ENCODE peak calls at places on chromosomes 5 and 9, in six cellular contexts. One of them, this sample, is unnamed.
A peak's percentile ranks its signal among the peaks of the same experiment; 100 is the strongest.

GRCh38 chr5:122415481-122416120 is 103.6 kb downstream of the SNCAIP start:
- DNase-seq in upper lobe of left lung: no peak
- DNase-seq in right lobe of liver: peak; percentile 50
- DNase-seq in breast epithelium: peak; percentile 24
- DNase-seq in IMR-90: peak; percentile 80
- DNase-seq in A549: peak; percentile 4
- DNase-seq in this sample: no peak

GRCh38 chr5:100430268-100430900 is 104.8 kb upstream of the FAM174A start:
- DNase-seq in upper lobe of left lung: no peak
- DNase-seq in right lobe of liver: peak; percentile 57
- DNase-seq in breast epithelium: no peak
- DNase-seq in IMR-90: peak; percentile 30
- DNase-seq in A549: peak; percentile 5
- DNase-seq in this sample: peak; percentile 2

GRCh38 chr5:175517824-175518450 is 39.6 kb downstream of the SFXN1 start:
- DNase-seq in upper lobe of left lung: no peak
- DNase-seq in right lobe of liver: no peak
- DNase-seq in breast epithelium: no peak
- DNase-seq in IMR-90: peak; percentile 95
- DNase-seq in A549: no peak
- DNase-seq in this sample: no peak

GRCh38 chr5:127844631-127845030 is 141.4 kb downstream of the CCDC192 start:
- DNase-seq in upper lobe of left lung: no peak
- DNase-seq in right lobe of liver: no peak
- DNase-seq in breast epithelium: peak; percentile 87
- DNase-seq in IMR-90: no peak
- DNase-seq in A549: no peak
- DNase-seq in this sample: no peak

GRCh38 chr9:138098116-138098907 is 220.7 kb downstream of the CACNA1B start:
- DNase-seq in upper lobe of left lung: no peak
- DNase-seq in right lobe of liver: peak; percentile 26
- DNase-seq in breast epithelium: no peak
- DNase-seq in IMR-90: no peak
- DNase-seq in A549: no peak
- DNase-seq in this sample: no peak

GRCh38 chr9:98603821-98604383 is 104.8 kb downstream of the GABBR2 start:
- DNase-seq in upper lobe of left lung: no peak
- DNase-seq in right lobe of liver: no peak
- DNase-seq in breast epithelium: no peak
- DNase-seq in IMR-90: peak; percentile 63
- DNase-seq in A549: no peak
- DNase-seq in this sample: no peak

GRCh38 chr5:135822286-135822685 is 12.2 kb upstream of the SLC25A48 start:
- DNase-seq in upper lobe of left lung: no peak
- DNase-seq in right lobe of liver: no peak
- DNase-seq in breast epithelium: no peak
- DNase-seq in IMR-90: no peak
- DNase-seq in A549: no peak
- DNase-seq in this sample: no peak

GRCh38 chr9:35795701-35796100 is 4.3 kb downstream of the NPR2 start:
- DNase-seq in upper lobe of left lung: no peak
- DNase-seq in right lobe of liver: no peak
- DNase-seq in breast epithelium: no peak
- DNase-seq in IMR-90: peak; percentile 22
- DNase-seq in A549: no peak
- DNase-seq in this sample: no peak

GRCh38 chr5:1542755-1543154 is 19.0 kb upstream of the LPCAT1 start:
- DNase-seq in upper lobe of left lung: no peak
- DNase-seq in right lobe of liver: peak; percentile 36
- DNase-seq in breast epithelium: peak; percentile 61
- DNase-seq in IMR-90: no peak
- DNase-seq in A549: peak; percentile 74
- DNase-seq in this sample: no peak

GRCh38 chr9:123457586-123457985 is 101.6 kb downstream of the CRB2 start:
- DNase-seq in upper lobe of left lung: no peak
- DNase-seq in right lobe of liver: no peak
- DNase-seq in breast epithelium: no peak
- DNase-seq in IMR-90: no peak
- DNase-seq in A549: no peak
- DNase-seq in this sample: no peak

GRCh38 chr5:114223866-114224265 is 138.0 kb upstream of the KCNN2 start:
- DNase-seq in upper lobe of left lung: no peak
- DNase-seq in right lobe of liver: no peak
- DNase-seq in breast epithelium: no peak
- DNase-seq in IMR-90: no peak
- DNase-seq in A549: no peak
- DNase-seq in this sample: no peak

GRCh38 chr5:52864376-52864775 is 76.7 kb downstream of the ITGA1 start:
- DNase-seq in upper lobe of left lung: no peak
- DNase-seq in right lobe of liver: no peak
- DNase-seq in breast epithelium: no peak
- DNase-seq in IMR-90: peak; percentile 76
- DNase-seq in A549: no peak
- DNase-seq in this sample: no peak

GRCh38 chr5:119037496-119038215 is 33.2 kb upstream of the DMXL1 start:
- DNase-seq in upper lobe of left lung: no peak
- DNase-seq in right lobe of liver: no peak
- DNase-seq in breast epithelium: no peak
- DNase-seq in IMR-90: peak; percentile 8
- DNase-seq in A549: no peak
- DNase-seq in this sample: no peak

GRCh38 chr5:139422307-139422893 is 16.9 kb downstream of the DNAJC18 start:
- DNase-seq in upper lobe of left lung: no peak
- DNase-seq in right lobe of liver: peak; percentile 44
- DNase-seq in breast epithelium: no peak
- DNase-seq in IMR-90: peak; percentile 78
- DNase-seq in A549: peak; percentile 85
- DNase-seq in this sample: peak; percentile 64

GRCh38 chr5:134345996-134346395 is 21.0 kb downstream of the CDKL3 start:
- DNase-seq in upper lobe of left lung: no peak
- DNase-seq in right lobe of liver: no peak
- DNase-seq in breast epithelium: no peak
- DNase-seq in IMR-90: no peak
- DNase-seq in A549: no peak
- DNase-seq in this sample: no peak

GRCh38 chr5:167763772-167764171 is 527.7 kb upstream of the WWC1 start:
- DNase-seq in upper lobe of left lung: no peak
- DNase-seq in right lobe of liver: no peak
- DNase-seq in breast epithelium: no peak
- DNase-seq in IMR-90: peak; percentile 38
- DNase-seq in A549: no peak
- DNase-seq in this sample: no peak

DNA sequence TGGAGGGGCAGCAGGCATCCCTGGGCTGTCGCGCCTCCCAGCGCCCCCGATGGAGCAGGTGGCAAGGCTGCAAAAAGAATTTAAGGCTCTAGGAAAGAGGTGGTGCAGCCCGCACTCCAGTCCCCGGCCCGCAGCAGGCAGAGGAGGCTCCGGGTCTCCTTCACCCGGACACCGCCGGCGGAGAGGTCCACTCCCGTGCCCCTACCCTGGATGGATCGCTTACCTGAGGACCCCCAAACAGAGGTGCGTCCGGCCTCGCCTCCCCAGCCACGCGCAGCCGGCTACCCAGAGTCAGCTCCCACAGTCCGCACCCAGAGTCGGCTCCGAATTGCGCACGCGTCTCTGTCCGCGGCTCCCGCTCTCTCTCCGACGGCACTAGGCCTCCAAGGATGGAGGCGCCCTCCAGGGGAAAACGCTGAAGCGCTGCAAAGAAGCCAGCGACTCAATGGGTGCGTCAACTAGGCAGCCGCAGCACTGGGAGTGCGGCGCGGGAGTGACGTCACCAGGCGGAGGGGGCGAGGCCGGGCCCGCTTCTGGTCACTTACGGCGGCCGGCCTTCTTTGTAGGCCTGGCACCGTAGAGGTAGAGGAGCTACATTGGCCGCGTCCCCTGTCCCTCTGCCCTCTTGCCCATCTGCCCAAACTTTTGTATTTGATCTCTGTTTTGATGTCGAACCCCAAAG is at the start of gene ELP1:
- DNase-seq in upper lobe of left lung: peak; percentile 98
- DNase-seq in right lobe of liver: peak; percentile 94
- DNase-seq in breast epithelium: peak; percentile 85
- DNase-seq in IMR-90: peak; percentile 94
- DNase-seq in A549: peak; percentile 76
- DNase-seq in this sample: peak; percentile 86
- TF ChIP-seq POLR2A in upper lobe of left lung: peak; percentile 33
- TF ChIP-seq POLR2A in right lobe of liver: peak; percentile 67
- TF ChIP-seq POLR2A in breast epithelium: peak; percentile 20
- TF ChIP-seq POLR2A in IMR-90: peak; percentile 50
- TF ChIP-seq POLR2A in A549: peak; percentile 74
- TF ChIP-seq POLR2A in this sample: peak; percentile 58

DNA sequence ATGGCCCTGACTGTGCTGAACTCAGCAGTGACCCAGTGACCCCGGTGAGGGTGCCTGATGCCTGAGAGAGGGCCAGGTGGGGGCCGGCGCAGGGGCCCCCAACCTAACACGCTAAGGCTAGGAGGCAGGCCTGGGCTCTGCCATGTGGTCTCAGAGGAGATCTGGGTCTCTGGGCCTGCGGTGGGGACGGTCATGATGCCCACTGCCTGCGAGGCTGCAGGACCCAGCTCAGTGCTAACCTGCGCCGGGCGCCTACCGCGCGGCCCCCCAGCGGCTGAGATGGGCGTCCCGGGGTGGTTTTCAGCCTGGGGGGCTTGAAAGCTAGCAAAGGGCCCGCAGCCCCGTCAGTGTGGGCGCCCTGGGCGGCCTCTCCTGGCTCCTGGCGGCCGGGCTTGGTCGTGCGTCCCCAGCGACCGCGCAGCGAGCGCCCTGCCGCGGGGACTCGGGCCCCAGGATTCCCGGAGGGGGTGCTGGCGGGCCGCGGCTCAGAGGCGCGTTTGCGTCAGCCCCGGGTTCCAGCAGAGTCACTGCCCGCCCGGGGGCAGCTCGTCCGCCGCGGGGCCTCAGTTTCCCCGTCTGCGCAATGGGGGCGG is 2.5 kb downstream of the EGFL7 start:
- DNase-seq in upper lobe of left lung: no peak
- DNase-seq in right lobe of liver: no peak
- DNase-seq in breast epithelium: no peak
- DNase-seq in IMR-90: no peak
- DNase-seq in A549: peak; percentile 76
- DNase-seq in this sample: peak; percentile 79
- TF ChIP-seq POLR2A in upper lobe of left lung: peak; percentile 45
- TF ChIP-seq POLR2A in right lobe of liver: no peak
- TF ChIP-seq POLR2A in breast epithelium: no peak
- TF ChIP-seq POLR2A in IMR-90: no peak
- TF ChIP-seq POLR2A in A549: no peak
- TF ChIP-seq POLR2A in this sample: no peak

GRCh38 chr5:16931334-16932110 is 4.6 kb downstream of the MYO10 start:
- DNase-seq in upper lobe of left lung: no peak
- DNase-seq in right lobe of liver: no peak
- DNase-seq in breast epithelium: no peak
- DNase-seq in IMR-90: no peak
- DNase-seq in A549: no peak
- DNase-seq in this sample: no peak
- TF ChIP-seq POLR2A in upper lobe of left lung: no peak
- TF ChIP-seq POLR2A in right lobe of liver: no peak
- TF ChIP-seq POLR2A in breast epithelium: no peak
- TF ChIP-seq POLR2A in IMR-90: peak; percentile 4
- TF ChIP-seq POLR2A in A549: no peak
- TF ChIP-seq POLR2A in this sample: no peak

GRCh38 chr9:95461448-95462381 is 55.1 kb downstream of the PTCH1 start:
- DNase-seq in upper lobe of left lung: peak; percentile 47
- DNase-seq in right lobe of liver: no peak
- DNase-seq in breast epithelium: no peak
- DNase-seq in IMR-90: no peak
- DNase-seq in A549: no peak
- DNase-seq in this sample: no peak

GRCh38 chr9:95459867-95460626 is 56.7 kb downstream of the PTCH1 start:
- DNase-seq in upper lobe of left lung: no peak
- DNase-seq in right lobe of liver: no peak
- DNase-seq in breast epithelium: no peak
- DNase-seq in IMR-90: peak; percentile 41
- DNase-seq in A549: no peak
- DNase-seq in this sample: no peak

GRCh38 chr9:95460627-95461164 is 56.1 kb downstream of the PTCH1 start:
- DNase-seq in upper lobe of left lung: no peak
- DNase-seq in right lobe of liver: no peak
- DNase-seq in breast epithelium: no peak
- DNase-seq in IMR-90: no peak
- DNase-seq in A549: no peak
- DNase-seq in this sample: no peak

GRCh38 chr9:95463145-95464060 is 53.4 kb downstream of the PTCH1 start:
- DNase-seq in upper lobe of left lung: no peak
- DNase-seq in right lobe of liver: no peak
- DNase-seq in breast epithelium: no peak
- DNase-seq in IMR-90: no peak
- DNase-seq in A549: no peak
- DNase-seq in this sample: no peak

GRCh38 chr9:95462419-95463121 is 54.2 kb downstream of the PTCH1 start:
- DNase-seq in upper lobe of left lung: peak; percentile 87
- DNase-seq in right lobe of liver: no peak
- DNase-seq in breast epithelium: peak; percentile 61
- DNase-seq in IMR-90: peak; percentile 94
- DNase-seq in A549: no peak
- DNase-seq in this sample: peak; percentile 86
- TF ChIP-seq POLR2A in upper lobe of left lung: no peak
- TF ChIP-seq POLR2A in right lobe of liver: no peak
- TF ChIP-seq POLR2A in breast epithelium: no peak
- TF ChIP-seq POLR2A in IMR-90: no peak
- TF ChIP-seq POLR2A in A549: no peak
- TF ChIP-seq POLR2A in this sample: no peak